ENCODE peak calls at places on chromosome 17, in ten cellular contexts. One of them, this sample, is unnamed. For H3K36me3, the result is how much of the 10 kb centered on the place peaks cover.

GRCh38 chr17:62774338-62774737 is 33.8 kb downstream of the MARCHF10 start:
- DNase-seq in psoas muscle: no peak
- DNase-seq in pancreas: no peak
- DNase-seq in endodermal cell: peak
- DNase-seq in ovary: no peak
- DNase-seq in tibial nerve: no peak
- DNase-seq in CD8-positive, alpha-beta T cell: no peak
- DNase-seq in GM23248: no peak
- DNase-seq in BJ: no peak
- DNase-seq in PC-3: no peak
- DNase-seq in this sample: no peak

GRCh38 chr17:39171933-39172332 is 6.0 kb upstream of the ARL5C start:
- DNase-seq in PC-3: no peak
- DNase-seq in tibial nerve: no peak
- DNase-seq in endodermal cell: peak
- DNase-seq in BJ: no peak
- DNase-seq in CD8-positive, alpha-beta T cell: no peak
- DNase-seq in pancreas: no peak
- DNase-seq in psoas muscle: no peak
- DNase-seq in GM23248: no peak
- DNase-seq in ovary: no peak
- DNase-seq in this sample: no peak

GRCh38 chr17:40284085-40284713 is 3.5 kb upstream of the CDC6 start:
- DNase-seq in GM23248: peak
- DNase-seq in psoas muscle: no peak
- DNase-seq in tibial nerve: no peak
- DNase-seq in ovary: no peak
- DNase-seq in endodermal cell: no peak
- DNase-seq in CD8-positive, alpha-beta T cell: no peak
- DNase-seq in BJ: peak
- DNase-seq in pancreas: no peak
- DNase-seq in PC-3: peak
- DNase-seq in this sample: no peak

GRCh38 chr17:61106354-61106753 is 293.3 kb upstream of the TBX2 start:
- DNase-seq in BJ: no peak
- DNase-seq in CD8-positive, alpha-beta T cell: no peak
- DNase-seq in GM23248: no peak
- DNase-seq in psoas muscle: no peak
- DNase-seq in tibial nerve: no peak
- DNase-seq in PC-3: no peak
- DNase-seq in endodermal cell: no peak
- DNase-seq in pancreas: no peak
- DNase-seq in ovary: no peak
- DNase-seq in this sample: no peak

GRCh38 chr17:79721993-79722671 is 8.6 kb upstream of the ENPP7 start:
- DNase-seq in endodermal cell: peak
- DNase-seq in psoas muscle: no peak
- DNase-seq in PC-3: peak
- DNase-seq in BJ: no peak
- DNase-seq in pancreas: no peak
- DNase-seq in tibial nerve: no peak
- DNase-seq in CD8-positive, alpha-beta T cell: no peak
- DNase-seq in GM23248: peak
- DNase-seq in ovary: no peak
- DNase-seq in this sample: peak

GRCh38 chr17:11950771-11951519 is 46.3 kb downstream of the ZNF18 start:
- DNase-seq in endodermal cell: no peak
- DNase-seq in BJ: no peak
- DNase-seq in GM23248: peak
- DNase-seq in CD8-positive, alpha-beta T cell: no peak
- DNase-seq in tibial nerve: no peak
- DNase-seq in psoas muscle: no peak
- DNase-seq in PC-3: peak
- DNase-seq in pancreas: no peak
- DNase-seq in ovary: no peak
- DNase-seq in this sample: no peak

GRCh38 chr17:5203908-5204294 is 12.2 kb upstream of the ZNF594 start:
- DNase-seq in GM23248: peak
- DNase-seq in CD8-positive, alpha-beta T cell: no peak
- DNase-seq in tibial nerve: no peak
- DNase-seq in endodermal cell: no peak
- DNase-seq in psoas muscle: no peak
- DNase-seq in ovary: no peak
- DNase-seq in BJ: no peak
- DNase-seq in PC-3: peak
- DNase-seq in pancreas: no peak
- DNase-seq in this sample: no peak

GRCh38 chr17:301681-302299 is 50.8 kb downstream of the RPH3AL start:
- DNase-seq in ovary: no peak
- DNase-seq in BJ: no peak
- DNase-seq in tibial nerve: peak
- DNase-seq in pancreas: peak
- DNase-seq in CD8-positive, alpha-beta T cell: no peak
- DNase-seq in psoas muscle: peak
- DNase-seq in GM23248: peak
- DNase-seq in PC-3: peak
- DNase-seq in endodermal cell: no peak
- DNase-seq in this sample: peak

GRCh38 chr17:51434434-51435170 is 174.3 kb downstream of the UTP18 start:
- DNase-seq in PC-3: peak
- DNase-seq in tibial nerve: no peak
- DNase-seq in pancreas: no peak
- DNase-seq in psoas muscle: no peak
- DNase-seq in ovary: no peak
- DNase-seq in endodermal cell: peak
- DNase-seq in CD8-positive, alpha-beta T cell: no peak
- DNase-seq in GM23248: no peak
- DNase-seq in BJ: no peak
- DNase-seq in this sample: no peak

GRCh38 chr17:74935048-74935447 is 650 bp upstream of the OTOP3 start:
- DNase-seq in GM23248: no peak
- DNase-seq in endodermal cell: no peak
- DNase-seq in psoas muscle: no peak
- DNase-seq in CD8-positive, alpha-beta T cell: no peak
- DNase-seq in BJ: no peak
- DNase-seq in tibial nerve: no peak
- DNase-seq in pancreas: no peak
- DNase-seq in ovary: no peak
- DNase-seq in PC-3: no peak
- DNase-seq in this sample: peak

GRCh38 chr17:2718150-2718938 is 6.8 kb upstream of the CLUH start:
- DNase-seq in CD8-positive, alpha-beta T cell: no peak
- DNase-seq in GM23248: no peak
- DNase-seq in endodermal cell: peak
- DNase-seq in BJ: no peak
- DNase-seq in psoas muscle: peak
- DNase-seq in tibial nerve: no peak
- DNase-seq in pancreas: no peak
- DNase-seq in PC-3: no peak
- DNase-seq in ovary: no peak
- DNase-seq in this sample: no peak

GRCh38 chr17:82297280-82297803 is 20.1 kb downstream of the CD7 start:
- DNase-seq in psoas muscle: peak
- DNase-seq in tibial nerve: peak
- DNase-seq in endodermal cell: no peak
- DNase-seq in BJ: peak
- DNase-seq in PC-3: peak
- DNase-seq in pancreas: peak
- DNase-seq in GM23248: peak
- DNase-seq in CD8-positive, alpha-beta T cell: peak
- DNase-seq in ovary: peak
- DNase-seq in this sample: peak

GRCh38 chr17:81928497-81929252 is 1.1 kb upstream of the MAFG start:
- DNase-seq in tibial nerve: no peak
- DNase-seq in PC-3: peak
- DNase-seq in pancreas: peak
- DNase-seq in CD8-positive, alpha-beta T cell: no peak
- DNase-seq in GM23248: peak
- DNase-seq in endodermal cell: peak
- DNase-seq in BJ: no peak
- DNase-seq in psoas muscle: peak
- DNase-seq in ovary: no peak
- DNase-seq in this sample: peak

GRCh38 chr17:14201087-14201486 is 35.6 kb downstream of the CDRT15 start:
- DNase-seq in BJ: peak
- DNase-seq in psoas muscle: no peak
- DNase-seq in GM23248: peak
- DNase-seq in CD8-positive, alpha-beta T cell: no peak
- DNase-seq in ovary: no peak
- DNase-seq in endodermal cell: no peak
- DNase-seq in pancreas: no peak
- DNase-seq in PC-3: no peak
- DNase-seq in tibial nerve: no peak
- DNase-seq in this sample: no peak

GRCh38 chr17:28142355-28142754 is 99.9 kb downstream of the NLK start:
- DNase-seq in CD8-positive, alpha-beta T cell: no peak
- DNase-seq in endodermal cell: no peak
- DNase-seq in PC-3: no peak
- DNase-seq in pancreas: no peak
- DNase-seq in ovary: no peak
- DNase-seq in psoas muscle: no peak
- DNase-seq in BJ: no peak
- DNase-seq in tibial nerve: no peak
- DNase-seq in GM23248: no peak
- DNase-seq in this sample: no peak

GRCh38 chr17:67628580-67629013 is 89.1 kb upstream of the NOL11 start:
- DNase-seq in BJ: no peak
- DNase-seq in CD8-positive, alpha-beta T cell: no peak
- DNase-seq in psoas muscle: no peak
- DNase-seq in tibial nerve: no peak
- DNase-seq in endodermal cell: peak
- DNase-seq in PC-3: no peak
- DNase-seq in ovary: no peak
- DNase-seq in pancreas: peak
- DNase-seq in GM23248: peak
- DNase-seq in this sample: peak

DNA sequence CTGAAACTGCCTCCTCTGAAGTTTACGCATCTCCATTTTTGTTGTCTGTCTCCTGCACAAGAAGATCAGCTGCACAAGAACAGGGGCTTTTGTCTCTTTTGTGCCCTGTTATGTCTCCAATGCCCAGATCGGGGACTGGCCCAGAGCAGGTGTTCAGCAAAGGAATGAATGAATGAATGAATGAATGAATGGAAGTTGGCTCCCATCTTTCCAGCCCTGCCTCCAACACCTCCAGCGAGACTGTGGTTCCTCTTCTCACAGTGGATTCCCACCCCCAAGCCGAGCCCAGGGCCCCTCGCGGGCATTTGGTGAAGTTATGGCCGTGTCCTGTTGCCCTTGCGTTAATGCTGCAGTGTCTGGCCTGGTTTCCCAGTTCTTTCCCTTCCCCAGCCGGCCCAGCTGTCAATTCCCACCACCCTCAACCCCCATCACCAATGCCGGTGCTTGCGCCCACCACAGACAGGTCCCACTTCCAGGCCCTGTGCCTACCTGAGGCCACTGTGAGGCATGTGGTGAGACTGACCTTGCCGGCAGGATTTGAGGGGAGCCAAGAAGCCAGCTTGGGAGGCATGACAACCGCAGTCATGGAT is 21.3 kb upstream of the KCNJ12 start:
- DNase-seq in BJ: no peak
- DNase-seq in endodermal cell: no peak
- DNase-seq in CD8-positive, alpha-beta T cell: no peak
- DNase-seq in tibial nerve: no peak
- DNase-seq in pancreas: no peak
- DNase-seq in GM23248: no peak
- DNase-seq in ovary: no peak
- DNase-seq in PC-3: no peak
- DNase-seq in psoas muscle: peak
- DNase-seq in this sample: no peak
- H3K4me3 ChIP-seq in BJ: no peak
- H3K4me3 ChIP-seq in endodermal cell: no peak
- H3K4me3 ChIP-seq in CD8-positive, alpha-beta T cell: no peak
- H3K4me3 ChIP-seq in tibial nerve: no peak
- H3K4me3 ChIP-seq in pancreas: no peak
- H3K4me3 ChIP-seq in GM23248: no peak
- H3K4me3 ChIP-seq in ovary: no peak
- H3K4me3 ChIP-seq in PC-3: no peak
- H3K4me3 ChIP-seq in psoas muscle: no peak
- H3K4me3 ChIP-seq in this sample: no peak

GRCh38 chr17:18975597-18975996 is 23.6 kb downstream of the SLC5A10 start:
- DNase-seq in BJ: no peak
- DNase-seq in CD8-positive, alpha-beta T cell: no peak
- DNase-seq in tibial nerve: no peak
- DNase-seq in pancreas: no peak
- DNase-seq in PC-3: no peak
- DNase-seq in endodermal cell: no peak
- DNase-seq in ovary: no peak
- DNase-seq in GM23248: no peak
- DNase-seq in psoas muscle: no peak
- DNase-seq in this sample: no peak
- H3K36me3 ChIP-seq in BJ: under half
- H3K36me3 ChIP-seq in CD8-positive, alpha-beta T cell: under half
- H3K36me3 ChIP-seq in tibial nerve: under half
- H3K36me3 ChIP-seq in pancreas: under half
- H3K36me3 ChIP-seq in PC-3: under half
- H3K36me3 ChIP-seq in endodermal cell: under half
- H3K36me3 ChIP-seq in ovary: under half
- H3K36me3 ChIP-seq in GM23248: under half
- H3K36me3 ChIP-seq in psoas muscle: under half
- H3K36me3 ChIP-seq in this sample: under half

GRCh38 chr17:46212634-46213435 is 19.6 kb upstream of the KANSL1 start:
- DNase-seq in CD8-positive, alpha-beta T cell: peak
- DNase-seq in endodermal cell: peak
- DNase-seq in psoas muscle: no peak
- DNase-seq in PC-3: peak
- DNase-seq in GM23248: peak
- DNase-seq in BJ: no peak
- DNase-seq in ovary: peak
- DNase-seq in pancreas: no peak
- DNase-seq in tibial nerve: peak
- DNase-seq in this sample: peak

GRCh38 chr17:46216682-46217081 is 23.5 kb upstream of the KANSL1 start:
- DNase-seq in GM23248: no peak
- DNase-seq in endodermal cell: no peak
- DNase-seq in CD8-positive, alpha-beta T cell: no peak
- DNase-seq in pancreas: no peak
- DNase-seq in PC-3: peak
- DNase-seq in tibial nerve: no peak
- DNase-seq in BJ: no peak
- DNase-seq in ovary: no peak
- DNase-seq in psoas muscle: no peak
- DNase-seq in this sample: no peak
- H3K4me3 ChIP-seq in GM23248: no peak
- H3K4me3 ChIP-seq in endodermal cell: no peak
- H3K4me3 ChIP-seq in CD8-positive, alpha-beta T cell: no peak
- H3K4me3 ChIP-seq in pancreas: no peak
- H3K4me3 ChIP-seq in PC-3: no peak
- H3K4me3 ChIP-seq in tibial nerve: no peak
- H3K4me3 ChIP-seq in BJ: no peak
- H3K4me3 ChIP-seq in ovary: no peak
- H3K4me3 ChIP-seq in psoas muscle: no peak
- H3K4me3 ChIP-seq in this sample: no peak

DNA sequence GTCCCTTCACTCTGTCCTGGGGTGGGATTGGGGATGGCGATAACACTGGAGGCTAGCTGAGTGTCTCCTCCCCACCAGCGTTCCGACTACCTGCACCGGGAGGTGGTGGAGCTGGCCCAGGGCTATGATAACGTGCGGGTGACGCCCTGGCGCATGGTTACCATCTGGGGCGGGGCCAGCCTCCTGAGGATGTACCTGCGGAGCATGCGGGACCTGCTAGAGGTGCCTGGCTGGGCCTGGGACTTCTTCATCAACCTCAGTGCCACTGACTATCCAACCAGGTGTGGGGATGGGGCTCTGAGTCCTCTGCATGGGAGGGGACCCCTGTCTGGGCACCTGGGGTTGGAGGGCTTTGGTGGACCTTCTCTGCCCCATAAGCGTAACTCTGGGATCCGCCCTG is 8.8 kb downstream of the XYLT2 start:
- DNase-seq in PC-3: no peak
- DNase-seq in BJ: no peak
- DNase-seq in ovary: peak
- DNase-seq in psoas muscle: no peak
- DNase-seq in tibial nerve: no peak
- DNase-seq in CD8-positive, alpha-beta T cell: no peak
- DNase-seq in endodermal cell: peak
- DNase-seq in GM23248: no peak
- DNase-seq in pancreas: no peak
- DNase-seq in this sample: no peak
- H3K36me3 ChIP-seq in PC-3: under half
- H3K36me3 ChIP-seq in BJ: half or more
- H3K36me3 ChIP-seq in ovary: under half
- H3K36me3 ChIP-seq in psoas muscle: half or more
- H3K36me3 ChIP-seq in tibial nerve: under half
- H3K36me3 ChIP-seq in CD8-positive, alpha-beta T cell: under half
- H3K36me3 ChIP-seq in endodermal cell: half or more
- H3K36me3 ChIP-seq in GM23248: under half
- H3K36me3 ChIP-seq in pancreas: under half
- H3K36me3 ChIP-seq in this sample: under half